ENCODE peak calls at places on chromosomes 2 and 18, in ten cellular contexts. S is NCI-H774, B is hepatocyte, U is BE2C, A is Peyer's patch, I is RCC 7860, H is right lobe of liver, L is ELR, V is putamen, D is T-helper 2 cell. C is an unnamed sample.

GRCh38 chr2:72934683-72935610 is 17.6 kb downstream of the EMX1 start:
- DNase-seq in S (no peak), B (no peak), U (peak; percentile 24), A (no peak), I (peak; percentile 36), H (peak; percentile 48), L (peak; percentile 45), V (no peak), D (no peak), C (no peak)

GRCh38 chr2:101265893-101266499 is 13.3 kb downstream of the CNOT11 start:
- DNase-seq in S (no peak), B (peak; percentile 78), U (no peak), A (no peak), I (no peak), H (no peak), L (no peak), V (no peak), D (no peak), C (no peak)

GRCh38 chr2:95346738-95347671 is 49.9 kb downstream of the KCNIP3 start:
- DNase-seq in S (no peak), B (peak; percentile 34), U (no peak), A (no peak), I (no peak), H (peak; percentile 57), L (peak; percentile 47), V (no peak), D (no peak), C (no peak)

GRCh38 chr2:71895320-71896161 is 252.1 kb downstream of the CYP26B1 start:
- DNase-seq in S (no peak), B (no peak), U (no peak), A (no peak), I (no peak), H (no peak), L (no peak), V (no peak), D (no peak), C (no peak)

GRCh38 chr2:10333247-10333613 is 30.5 kb downstream of the HPCAL1 start:
- DNase-seq in S (no peak), B (no peak), U (no peak), A (no peak), I (no peak), H (no peak), L (no peak), V (no peak), D (no peak), C (no peak)

GRCh38 chr18:48944634-48945033 is 6.1 kb downstream of the SMAD7 start:
- DNase-seq in S (no peak), B (peak; percentile 54), U (no peak), A (no peak), I (peak; percentile 43), H (no peak), L (peak; percentile 54), V (no peak), D (no peak), C (no peak)

GRCh38 chr18:76487076-76487475 is 8.0 kb downstream of the ZNF516 start:
- DNase-seq in S (no peak), B (no peak), U (no peak), A (no peak), I (no peak), H (no peak), L (peak; percentile 43), V (no peak), D (no peak), C (no peak)

GRCh38 chr2:37168217-37168981 is 11.6 kb upstream of the EIF2AK2 start:
- DNase-seq in S (no peak), B (peak; percentile 46), U (peak; percentile 34), A (no peak), I (peak; percentile 29), H (no peak), L (peak; percentile 66), V (no peak), D (no peak), C (no peak)

GRCh38 chr2:182064024-182064880 is 78.6 kb downstream of the PPP1R1C start:
- DNase-seq in S (no peak), B (no peak), U (no peak), A (no peak), I (no peak), H (no peak), L (no peak), V (no peak), D (no peak), C (no peak)

GRCh38 chr2:198883604-198884003 is 574.1 kb downstream of the SATB2 start:
- DNase-seq in S (no peak), B (no peak), U (no peak), A (no peak), I (no peak), H (no peak), L (peak; percentile 6), V (no peak), D (no peak), C (no peak)

GRCh38 chr2:191065785-191066184 is 51.8 kb upstream of the STAT1 start:
- DNase-seq in S (no peak), B (no peak), U (no peak), A (no peak), I (no peak), H (no peak), L (no peak), V (no peak), D (no peak), C (no peak)

GRCh38 chr2:172354347-172354746 is 73.0 kb upstream of the ITGA6 start:
- DNase-seq in S (no peak), B (no peak), U (no peak), A (no peak), I (no peak), H (no peak), L (no peak), V (no peak), D (no peak), C (no peak)

GRCh38 chr2:19255481-19255880 is 102.9 kb downstream of the OSR1 start:
- DNase-seq in S (no peak), B (no peak), U (no peak), A (no peak), I (peak; percentile 7), H (no peak), L (no peak), V (peak; percentile 62), D (no peak), C (no peak)

GRCh38 chr2:3309496-3310355 is 67.9 kb downstream of the EIPR1 start:
- DNase-seq in S (no peak), B (no peak), U (no peak), A (no peak), I (no peak), H (peak; percentile 25), L (no peak), V (no peak), D (no peak), C (no peak)

GRCh38 chr2:100957971-100958653 is 44.0 kb upstream of the RPL31 start:
- DNase-seq in S (no peak), B (peak; percentile 29), U (no peak), A (no peak), I (peak; percentile 12), H (no peak), L (peak; percentile 56), V (peak; percentile 39), D (no peak), C (peak; percentile 60)

GRCh38 chr2:226376516-226377180 is 423.0 kb downstream of the IRS1 start:
- DNase-seq in S (no peak), B (no peak), U (no peak), A (no peak), I (no peak), H (no peak), L (no peak), V (no peak), D (no peak), C (no peak)

GRCh38 chr2:33033524-33034150 is 86.9 kb downstream of the LTBP1 start:
- DNase-seq in S (peak; percentile 5), B (peak; percentile 63), U (peak; percentile 91), A (no peak), I (peak; percentile 21), H (no peak), L (peak; percentile 69), V (peak; percentile 52), D (no peak), C (peak; percentile 58)

GRCh38 chr2:26432856-26433255 is 31.1 kb downstream of the DRC1 start:
- DNase-seq in S (no peak), B (no peak), U (no peak), A (no peak), I (no peak), H (no peak), L (no peak), V (no peak), D (no peak), C (no peak)

GRCh38 chr18:45014047-45014501 is 333.4 kb downstream of the SETBP1 start:
- DNase-seq in S (no peak), B (peak; percentile 26), U (no peak), A (no peak), I (peak; percentile 66), H (no peak), L (peak; percentile 52), V (no peak), D (no peak), C (no peak)

GRCh38 chr18:9683418-9684396 is 24.4 kb upstream of the RAB31 start:
- DNase-seq in S (no peak), B (no peak), U (no peak), A (no peak), I (peak; percentile 37), H (no peak), L (peak; percentile 82), V (peak; percentile 20), D (no peak), C (peak; percentile 56)

GRCh38 chr18:79954791-79955190 is 3.3 kb upstream of the SLC66A2 start:
- DNase-seq in S (no peak), B (no peak), U (no peak), A (no peak), I (no peak), H (no peak), L (no peak), V (no peak), D (no peak), C (peak; percentile 21)

GRCh38 chr2:9657731-9658130 is 26.9 kb upstream of the YWHAQ start:
- DNase-seq in S (no peak), B (no peak), U (no peak), A (no peak), I (peak; percentile 16), H (no peak), L (no peak), V (no peak), D (no peak), C (no peak)

GRCh38 chr18:39178171-39178570 is 1612.6 kb upstream of the CELF4 start:
- DNase-seq in S (no peak), B (no peak), U (no peak), A (no peak), I (no peak), H (no peak), L (no peak), V (no peak), D (no peak), C (no peak)

GRCh38 chr2:224638338-224638823 is 53.2 kb upstream of the CUL3 start:
- DNase-seq in S (peak; percentile 15), B (no peak), U (no peak), A (peak; percentile 63), I (no peak), H (no peak), L (no peak), V (no peak), D (no peak), C (no peak)

GRCh38 chr2:144703852-144704324 is 184.0 kb upstream of the ZEB2 start:
- DNase-seq in S (no peak), B (peak; percentile 38), U (no peak), A (peak; percentile 21), I (peak; percentile 39), H (peak; percentile 42), L (peak; percentile 76), V (no peak), D (no peak), C (no peak)

GRCh38 chr2:225566798-225567197 is 167.3 kb downstream of the NYAP2 start:
- DNase-seq in S (peak; percentile 63), B (peak; percentile 41), U (no peak), A (no peak), I (no peak), H (no peak), L (peak; percentile 3), V (no peak), D (no peak), C (no peak)

GRCh38 chr2:71950256-71951066 is 197.2 kb downstream of the CYP26B1 start:
- DNase-seq in S (no peak), B (no peak), U (no peak), A (no peak), I (peak; percentile 78), H (peak; percentile 82), L (peak; percentile 38), V (no peak), D (no peak), C (no peak)

GRCh38 chr2:152561251-152561650 is 156.0 kb downstream of the PRPF40A start:
- DNase-seq in S (no peak), B (no peak), U (no peak), A (no peak), I (no peak), H (no peak), L (no peak), V (no peak), D (no peak), C (no peak)